ENCODE peak calls at places on chromosomes 2 and 18, in nine cellular contexts. P is transverse colon, I is WTC11, U is kidney, V is AG04450, J is astrocyte of the spinal cord, K is GM23338, G is progenitor cell of endocrine pancreas, T is Calu3. N is an unnamed sample.

GRCh38 chr18:76678248-76678647 is 144.1 kb upstream of the ZNF236 start:
- DNase-seq in T (no peak), I (no peak), V (no peak), P (no peak), G (no peak), J (no peak), K (no peak), U (no peak), N (no peak)

GRCh38 chr2:124804014-124804940 is 779.2 kb downstream of the CNTNAP5 start:
- DNase-seq in P (peak; percentile 43), K (peak; percentile 81), G (no peak), I (no peak), V (no peak), U (no peak), J (no peak), T (no peak), N (no peak)

GRCh38 chr2:227411320-227411989 is 23.7 kb upstream of the SCYGR1 start:
- DNase-seq in T (no peak), I (no peak), K (no peak), P (no peak), G (no peak), J (peak; percentile 46), U (no peak), V (no peak), N (no peak)

GRCh38 chr2:65026640-65027464 is 29.4 kb upstream of the CEP68 start:
- DNase-seq in U (no peak), K (no peak), I (no peak), G (no peak), T (no peak), J (no peak), V (no peak), P (no peak), N (no peak)

GRCh38 chr2:241135737-241136136 is 13.5 kb downstream of the PASK start:
- DNase-seq in J (no peak), T (no peak), U (peak; percentile 53), K (no peak), G (no peak), I (no peak), P (peak; percentile 82), V (no peak), N (no peak)

GRCh38 chr2:146669735-146670134 is 1175.1 kb upstream of the ACVR2A start:
- DNase-seq in V (no peak), I (no peak), P (no peak), G (no peak), J (no peak), U (no peak), K (no peak), T (no peak), N (no peak)

GRCh38 chr2:241848761-241849615 is 9.7 kb downstream of the PDCD1 start:
- DNase-seq in K (no peak), I (no peak), J (no peak), V (no peak), T (no peak), G (no peak), U (no peak), P (no peak), N (no peak)

GRCh38 chr2:218826791-218827190 is 4.8 kb downstream of the PRKAG3 start:
- DNase-seq in V (no peak), U (no peak), T (no peak), I (no peak), G (no peak), J (no peak), P (no peak), K (no peak), N (no peak)

GRCh38 chr2:225694664-225695063 is 295.2 kb downstream of the NYAP2 start:
- DNase-seq in U (no peak), V (no peak), T (no peak), I (no peak), K (no peak), G (no peak), J (no peak), P (no peak), N (no peak)

GRCh38 chr2:195675783-195676427 is 18.9 kb downstream of the SLC39A10 start:
- DNase-seq in K (no peak), V (no peak), T (no peak), I (no peak), J (no peak), P (no peak), U (no peak), G (no peak), N (no peak)

GRCh38 chr2:74863802-74864248 is 29.9 kb downstream of the HK2 start:
- DNase-seq in J (no peak), I (no peak), V (no peak), U (no peak), P (peak; percentile 70), K (no peak), T (no peak), G (no peak), N (no peak)

GRCh38 chr2:82043867-82044266 is 1739.3 kb upstream of the LRRTM1 start:
- DNase-seq in K (no peak), V (no peak), G (no peak), T (no peak), P (no peak), I (no peak), J (no peak), U (no peak), N (no peak)

GRCh38 chr2:38528008-38528442 is 74.7 kb downstream of the HNRNPLL start:
- DNase-seq in T (peak; percentile 51), P (no peak), I (peak; percentile 64), G (no peak), V (no peak), J (peak; percentile 47), U (no peak), K (peak; percentile 79), N (peak; percentile 60)

GRCh38 chr2:66851449-66851872 is 416.5 kb downstream of the MEIS1 start:
- DNase-seq in J (peak; percentile 56), K (no peak), P (peak; percentile 20), I (no peak), T (no peak), V (peak; percentile 92), G (no peak), U (no peak), N (no peak)

GRCh38 chr2:64643838-64644219 is 9.9 kb downstream of the SERTAD2 start:
- DNase-seq in I (no peak), G (no peak), V (no peak), P (no peak), T (no peak), U (no peak), J (no peak), K (no peak), N (no peak)

GRCh38 chr18:3869848-3870247 is 419.9 kb downstream of the TGIF1 start:
- DNase-seq in U (no peak), P (no peak), I (no peak), T (peak; percentile 7), V (peak; percentile 27), K (peak; percentile 74), J (peak; percentile 74), G (no peak), N (no peak)
- TF ChIP-seq CTCF in U (peak; percentile 59), P (peak; percentile 34), I (peak; percentile 28), T (peak; percentile 55), V (peak; percentile 61), K (peak; percentile 66), J (peak; percentile 43), G (peak; percentile 61), N (peak; percentile 71)

GRCh38 chr18:47605093-47605492 is 325.4 kb downstream of the SMAD2 start:
- DNase-seq in I (no peak), T (no peak), J (no peak), P (no peak), G (no peak), V (no peak), K (no peak), U (no peak), N (no peak)

GRCh38 chr18:47604041-47604440 is 326.4 kb downstream of the SMAD2 start:
- DNase-seq in G (no peak), U (no peak), P (no peak), T (no peak), K (no peak), J (no peak), V (no peak), I (no peak), N (no peak)

GRCh38 chr18:47603158-47603557 is 327.3 kb downstream of the SMAD2 start:
- DNase-seq in T (no peak), U (no peak), G (no peak), P (no peak), J (no peak), K (no peak), V (no peak), I (no peak), N (no peak)

GRCh38 chr18:47602273-47602897 is 328.1 kb downstream of the SMAD2 start:
- DNase-seq in J (no peak), P (no peak), T (no peak), U (no peak), I (no peak), V (no peak), K (no peak), G (no peak), N (no peak)

GRCh38 chr18:47601608-47602272 is 328.7 kb downstream of the SMAD2 start:
- DNase-seq in T (no peak), U (no peak), J (no peak), K (peak; percentile 30), I (no peak), G (no peak), V (no peak), P (no peak), N (no peak)
- TF ChIP-seq CTCF in T (no peak), U (no peak), J (no peak), K (no peak), I (no peak), G (no peak), V (no peak), P (no peak), N (no peak)

GRCh38 chr2:189799531-189799930 is 15.3 kb downstream of the PMS1 start:
- DNase-seq in K (no peak), U (no peak), G (no peak), J (peak; percentile 82), T (no peak), V (no peak), P (no peak), I (no peak), N (no peak)

GRCh38 chr2:189799030-189799331 is 14.7 kb downstream of the PMS1 start:
- DNase-seq in I (no peak), K (no peak), J (no peak), V (no peak), U (no peak), G (no peak), T (no peak), P (no peak), N (no peak)

GRCh38 chr2:189802396-189802912 is 18.2 kb downstream of the PMS1 start:
- DNase-seq in V (no peak), P (no peak), T (no peak), K (no peak), U (no peak), I (no peak), J (peak; percentile 9), G (no peak), N (no peak)

GRCh38 chr2:189797902-189798301 is 13.7 kb downstream of the PMS1 start:
- DNase-seq in J (no peak), K (no peak), U (no peak), P (no peak), G (no peak), I (no peak), T (no peak), V (no peak), N (no peak)

GRCh38 chr2:189798312-189799029 is 14.2 kb downstream of the PMS1 start:
- DNase-seq in G (no peak), V (no peak), K (no peak), P (no peak), T (no peak), U (no peak), I (no peak), J (peak; percentile 72), N (no peak)
- TF ChIP-seq CTCF in G (peak; percentile 49), V (peak; percentile 63), K (no peak), P (no peak), T (peak; percentile 27), U (no peak), I (no peak), J (peak; percentile 53), N (peak; percentile 65)

GRCh38 chr2:213125646-213126347 is 25.6 kb downstream of the IKZF2 start:
- DNase-seq in P (no peak), I (no peak), U (no peak), K (no peak), V (no peak), G (no peak), T (no peak), J (no peak), N (no peak)
- TF ChIP-seq CTCF in P (no peak), I (no peak), U (no peak), K (no peak), V (no peak), G (no peak), T (no peak), J (no peak), N (no peak)

N was measured in neural crest cell.